ENCODE peak calls at places on chromosomes 3 and 15, in six cellular contexts. One of them, this sample, is unnamed.
A peak's percentile ranks its signal among the peaks of the same experiment; 100 is the strongest.

GRCh38 chr3:151765685-151766084 is 32.0 kb downstream of the AADACL2 start:
- DNase-seq in A549: no peak
- DNase-seq in endodermal cell: no peak
- DNase-seq in sigmoid colon: no peak
- DNase-seq in thyroid gland: no peak
- DNase-seq in Peyer's patch: no peak
- DNase-seq in this sample: no peak

GRCh38 chr3:46235425-46235824 is 6.8 kb upstream of the CCR3 start:
- DNase-seq in Peyer's patch: no peak
- DNase-seq in A549: no peak
- DNase-seq in sigmoid colon: no peak
- DNase-seq in endodermal cell: no peak
- DNase-seq in thyroid gland: no peak
- DNase-seq in this sample: no peak

GRCh38 chr3:28576590-28577220 is 228.1 kb upstream of the AZI2 start:
- DNase-seq in A549: no peak
- DNase-seq in Peyer's patch: no peak
- DNase-seq in sigmoid colon: no peak
- DNase-seq in endodermal cell: peak; percentile 61
- DNase-seq in thyroid gland: peak; percentile 8
- DNase-seq in this sample: no peak

GRCh38 chr15:40501487-40501886 is 30.7 kb downstream of the CHST14 start:
- DNase-seq in Peyer's patch: no peak
- DNase-seq in endodermal cell: no peak
- DNase-seq in thyroid gland: no peak
- DNase-seq in A549: no peak
- DNase-seq in sigmoid colon: no peak
- DNase-seq in this sample: no peak

GRCh38 chr3:138694287-138695007 is 85.9 kb downstream of the FAIM start:
- DNase-seq in A549: peak; percentile 5
- DNase-seq in endodermal cell: no peak
- DNase-seq in Peyer's patch: no peak
- DNase-seq in thyroid gland: peak; percentile 48
- DNase-seq in sigmoid colon: no peak
- DNase-seq in this sample: no peak

GRCh38 chr15:78259232-78259631 is 5.1 kb upstream of the DNAJA4 start:
- DNase-seq in endodermal cell: no peak
- DNase-seq in A549: no peak
- DNase-seq in thyroid gland: no peak
- DNase-seq in sigmoid colon: no peak
- DNase-seq in Peyer's patch: no peak
- DNase-seq in this sample: no peak

GRCh38 chr3:3133490-3133889 is 6.8 kb downstream of the TRNT1 start:
- DNase-seq in thyroid gland: no peak
- DNase-seq in sigmoid colon: no peak
- DNase-seq in endodermal cell: no peak
- DNase-seq in Peyer's patch: no peak
- DNase-seq in A549: no peak
- DNase-seq in this sample: no peak

GRCh38 chr15:67174864-67175573 is 79.4 kb downstream of the AAGAB start:
- DNase-seq in thyroid gland: no peak
- DNase-seq in endodermal cell: peak; percentile 69
- DNase-seq in A549: peak; percentile 94
- DNase-seq in sigmoid colon: peak; percentile 58
- DNase-seq in Peyer's patch: peak; percentile 80
- DNase-seq in this sample: no peak

GRCh38 chr3:115836944-115837343 is 213.6 kb downstream of the GAP43 start:
- DNase-seq in endodermal cell: no peak
- DNase-seq in A549: peak; percentile 28
- DNase-seq in sigmoid colon: no peak
- DNase-seq in Peyer's patch: no peak
- DNase-seq in thyroid gland: no peak
- DNase-seq in this sample: no peak

GRCh38 chr3:112366428-112366931 is 33.5 kb downstream of the CD200 start:
- DNase-seq in endodermal cell: no peak
- DNase-seq in Peyer's patch: no peak
- DNase-seq in sigmoid colon: no peak
- DNase-seq in thyroid gland: no peak
- DNase-seq in A549: no peak
- DNase-seq in this sample: no peak

GRCh38 chr3:42683875-42684593 is 1.3 kb upstream of the KLHL40 start:
- DNase-seq in sigmoid colon: peak; percentile 86
- DNase-seq in A549: peak; percentile 76
- DNase-seq in endodermal cell: no peak
- DNase-seq in thyroid gland: no peak
- DNase-seq in Peyer's patch: peak; percentile 87
- DNase-seq in this sample: no peak

GRCh38 chr15:51024735-51025453 is 69.8 kb downstream of the TNFAIP8L3 start:
- DNase-seq in sigmoid colon: no peak
- DNase-seq in endodermal cell: no peak
- DNase-seq in Peyer's patch: no peak
- DNase-seq in thyroid gland: no peak
- DNase-seq in A549: no peak
- DNase-seq in this sample: no peak

GRCh38 chr15:85570331-85570730 is 189.9 kb downstream of the AKAP13 start:
- DNase-seq in endodermal cell: no peak
- DNase-seq in thyroid gland: no peak
- DNase-seq in sigmoid colon: no peak
- DNase-seq in A549: no peak
- DNase-seq in Peyer's patch: no peak
- DNase-seq in this sample: no peak

GRCh38 chr3:53554559-53555511 is 60.4 kb downstream of the CACNA1D start:
- DNase-seq in sigmoid colon: no peak
- DNase-seq in thyroid gland: no peak
- DNase-seq in endodermal cell: no peak
- DNase-seq in A549: no peak
- DNase-seq in Peyer's patch: no peak
- DNase-seq in this sample: no peak

GRCh38 chr15:25877681-25878080 is 14.6 kb upstream of the ATP10A start:
- DNase-seq in A549: no peak
- DNase-seq in thyroid gland: peak; percentile 79
- DNase-seq in Peyer's patch: no peak
- DNase-seq in sigmoid colon: no peak
- DNase-seq in endodermal cell: no peak
- DNase-seq in this sample: no peak

GRCh38 chr3:16187213-16187790 is 12.8 kb downstream of the GALNT15 start:
- DNase-seq in Peyer's patch: no peak
- DNase-seq in A549: no peak
- DNase-seq in endodermal cell: no peak
- DNase-seq in sigmoid colon: no peak
- DNase-seq in thyroid gland: no peak
- DNase-seq in this sample: no peak

GRCh38 chr3:114770874-114771273 is 376.2 kb downstream of the ZBTB20 start:
- DNase-seq in thyroid gland: no peak
- DNase-seq in A549: no peak
- DNase-seq in sigmoid colon: no peak
- DNase-seq in Peyer's patch: no peak
- DNase-seq in endodermal cell: no peak
- DNase-seq in this sample: no peak

GRCh38 chr3:188206787-188207186 is 52.8 kb downstream of the LPP start:
- DNase-seq in endodermal cell: no peak
- DNase-seq in sigmoid colon: no peak
- DNase-seq in Peyer's patch: no peak
- DNase-seq in thyroid gland: no peak
- DNase-seq in A549: no peak
- DNase-seq in this sample: no peak

GRCh38 chr3:27325419-27325818 is 43.8 kb downstream of the NEK10 start:
- DNase-seq in sigmoid colon: no peak
- DNase-seq in Peyer's patch: no peak
- DNase-seq in thyroid gland: no peak
- DNase-seq in A549: peak; percentile 13
- DNase-seq in endodermal cell: no peak
- DNase-seq in this sample: no peak

GRCh38 chr3:145124886-145125285 is 1036.1 kb downstream of the PLOD2 start:
- DNase-seq in Peyer's patch: no peak
- DNase-seq in sigmoid colon: no peak
- DNase-seq in endodermal cell: no peak
- DNase-seq in A549: no peak
- DNase-seq in thyroid gland: no peak
- DNase-seq in this sample: no peak

GRCh38 chr3:98814799-98815450 is 51.8 kb downstream of the ST3GAL6 start:
- DNase-seq in A549: peak; percentile 24
- DNase-seq in Peyer's patch: no peak
- DNase-seq in thyroid gland: no peak
- DNase-seq in sigmoid colon: no peak
- DNase-seq in endodermal cell: no peak
- DNase-seq in this sample: no peak

GRCh38 chr3:47542614-47543173 is 29.2 kb upstream of the ELP6 start:
- DNase-seq in Peyer's patch: no peak
- DNase-seq in thyroid gland: no peak
- DNase-seq in A549: no peak
- DNase-seq in sigmoid colon: peak; percentile 82
- DNase-seq in endodermal cell: no peak
- DNase-seq in this sample: no peak

GRCh38 chr3:157418104-157418503 is 18.5 kb upstream of the PTX3 start:
- DNase-seq in thyroid gland: no peak
- DNase-seq in Peyer's patch: no peak
- DNase-seq in A549: no peak
- DNase-seq in endodermal cell: no peak
- DNase-seq in sigmoid colon: no peak
- DNase-seq in this sample: no peak

GRCh38 chr3:182637350-182638197 is 155.7 kb upstream of the ATP11B start:
- DNase-seq in A549: no peak
- DNase-seq in sigmoid colon: no peak
- DNase-seq in thyroid gland: no peak
- DNase-seq in endodermal cell: no peak
- DNase-seq in Peyer's patch: peak; percentile 54
- DNase-seq in this sample: no peak

GRCh38 chr3:14507345-14507741 is 32.8 kb downstream of the GRIP2 start:
- DNase-seq in Peyer's patch: peak; percentile 33
- DNase-seq in thyroid gland: peak; percentile 46
- DNase-seq in endodermal cell: peak; percentile 56
- DNase-seq in A549: no peak
- DNase-seq in sigmoid colon: peak; percentile 57
- DNase-seq in this sample: no peak

GRCh38 chr3:117814975-117815374 is 1105.4 kb downstream of the TUSC7 start:
- DNase-seq in Peyer's patch: no peak
- DNase-seq in thyroid gland: no peak
- DNase-seq in sigmoid colon: no peak
- DNase-seq in endodermal cell: no peak
- DNase-seq in A549: no peak
- DNase-seq in this sample: no peak

GRCh38 chr3:37903320-37903719 is 41.6 kb downstream of the CTDSPL start:
- DNase-seq in endodermal cell: no peak
- DNase-seq in Peyer's patch: no peak
- DNase-seq in A549: no peak
- DNase-seq in sigmoid colon: no peak
- DNase-seq in thyroid gland: no peak
- DNase-seq in this sample: no peak

GRCh38 chr3:37905346-37905745 is 43.7 kb downstream of the CTDSPL start:
- DNase-seq in thyroid gland: no peak
- DNase-seq in endodermal cell: no peak
- DNase-seq in sigmoid colon: no peak
- DNase-seq in A549: no peak
- DNase-seq in Peyer's patch: no peak
- DNase-seq in this sample: no peak

GRCh38 chr3:37903734-37904133 is 42.1 kb downstream of the CTDSPL start:
- DNase-seq in sigmoid colon: no peak
- DNase-seq in endodermal cell: no peak
- DNase-seq in Peyer's patch: no peak
- DNase-seq in thyroid gland: no peak
- DNase-seq in A549: no peak
- DNase-seq in this sample: no peak

GRCh38 chr3:37905987-37906674 is 44.5 kb downstream of the CTDSPL start:
- DNase-seq in Peyer's patch: no peak
- DNase-seq in sigmoid colon: no peak
- DNase-seq in thyroid gland: no peak
- DNase-seq in A549: no peak
- DNase-seq in endodermal cell: no peak
- DNase-seq in this sample: no peak

GRCh38 chr3:37904614-37905047 is 43.0 kb downstream of the CTDSPL start:
- DNase-seq in endodermal cell: no peak
- DNase-seq in A549: no peak
- DNase-seq in sigmoid colon: no peak
- DNase-seq in Peyer's patch: no peak
- DNase-seq in thyroid gland: no peak
- DNase-seq in this sample: no peak
- H3K4me1 ChIP-seq in endodermal cell: peaks cover 14% of the 10 kb centered on the region
- H3K4me1 ChIP-seq in A549: peaks cover 4% of the 10 kb centered on the region
- H3K4me1 ChIP-seq in sigmoid colon: peaks cover 54% of the 10 kb centered on the region
- H3K4me1 ChIP-seq in Peyer's patch: no peaks in the 10 kb centered on the region
- H3K4me1 ChIP-seq in thyroid gland: peaks cover 26% of the 10 kb centered on the region
- H3K4me1 ChIP-seq in this sample: peaks cover 10% of the 10 kb centered on the region

DNA sequence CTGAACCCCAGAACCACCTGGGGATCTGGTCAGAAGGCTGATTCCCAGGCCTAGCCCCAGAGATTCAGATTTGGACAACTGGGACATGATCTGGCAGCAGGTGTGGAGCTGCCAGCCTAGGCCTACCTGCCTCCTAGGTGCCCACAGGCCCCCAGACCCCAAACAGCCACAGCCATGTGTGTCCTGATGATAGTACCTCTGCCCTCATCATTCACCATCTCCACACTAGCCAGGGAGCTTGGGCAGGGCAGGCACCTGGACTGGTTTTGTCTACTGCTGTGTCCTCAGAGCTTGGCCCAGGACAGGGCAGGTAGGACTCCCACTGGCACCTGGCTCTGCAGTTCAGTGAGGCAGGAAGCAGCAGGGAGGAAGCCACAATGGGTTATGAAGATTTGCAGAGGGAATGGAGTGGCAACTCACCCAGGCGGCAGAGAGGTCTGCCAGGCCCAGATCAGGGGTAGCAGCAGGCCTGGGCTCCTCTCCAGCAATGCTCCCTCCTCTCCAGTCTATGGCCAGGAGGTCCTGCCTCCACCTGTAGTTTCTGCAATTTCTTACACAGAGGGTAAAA is 34.8 kb downstream of the HMCES start:
- DNase-seq in thyroid gland: no peak
- DNase-seq in A549: no peak
- DNase-seq in sigmoid colon: no peak
- DNase-seq in Peyer's patch: no peak
- DNase-seq in endodermal cell: peak; percentile 70
- DNase-seq in this sample: no peak
- H3K4me3 ChIP-seq in thyroid gland: no peak overlapping the region
- H3K4me3 ChIP-seq in A549: no peak overlapping the region
- H3K4me3 ChIP-seq in sigmoid colon: no peak overlapping the region
- H3K4me3 ChIP-seq in Peyer's patch: no peak overlapping the region
- H3K4me3 ChIP-seq in endodermal cell: peak overlapping the region; percentile 85
- H3K4me3 ChIP-seq in this sample: no peak overlapping the region

DNA sequence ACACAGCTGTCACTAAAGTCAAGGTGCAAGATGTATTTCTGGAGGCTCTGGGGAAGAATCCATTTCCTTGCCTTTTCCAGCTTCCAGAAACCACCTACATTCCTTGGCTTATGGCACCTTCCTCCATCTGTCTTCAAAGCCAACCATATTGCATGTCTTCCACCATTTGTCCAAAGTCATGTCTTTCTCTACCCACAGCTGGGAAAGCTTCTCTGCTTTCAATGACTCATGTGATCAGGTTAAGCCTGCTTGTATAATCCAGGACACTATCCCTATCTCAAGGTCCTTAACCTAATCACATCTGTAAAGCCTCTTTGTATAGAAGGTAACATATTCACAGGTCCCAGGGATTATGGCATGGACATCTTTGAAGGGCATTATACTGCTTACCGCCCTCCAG is 14.2 kb downstream of the ARHGAP31 start:
- DNase-seq in A549: no peak
- DNase-seq in Peyer's patch: no peak
- DNase-seq in thyroid gland: no peak
- DNase-seq in endodermal cell: peak; percentile 10
- DNase-seq in sigmoid colon: no peak
- DNase-seq in this sample: no peak
- H3K4me1 ChIP-seq in A549: peaks cover 8% of the 10 kb centered on the region
- H3K4me1 ChIP-seq in Peyer's patch: peaks cover 2% of the 10 kb centered on the region
- H3K4me1 ChIP-seq in thyroid gland: peaks cover 51% of the 10 kb centered on the region
- H3K4me1 ChIP-seq in endodermal cell: peaks cover 28% of the 10 kb centered on the region
- H3K4me1 ChIP-seq in sigmoid colon: peaks cover 6% of the 10 kb centered on the region
- H3K4me1 ChIP-seq in this sample: peaks cover 45% of the 10 kb centered on the region

GRCh38 chr3:99920530-99921376 is 103.1 kb downstream of the CMSS1 start:
- DNase-seq in thyroid gland: peak; percentile 15
- DNase-seq in A549: no peak
- DNase-seq in Peyer's patch: peak; percentile 75
- DNase-seq in endodermal cell: peak; percentile 83
- DNase-seq in sigmoid colon: peak; percentile 86
- DNase-seq in this sample: no peak
- H3K4me3 ChIP-seq in thyroid gland: no peak overlapping the region
- H3K4me3 ChIP-seq in A549: no peak overlapping the region
- H3K4me3 ChIP-seq in Peyer's patch: no peak overlapping the region
- H3K4me3 ChIP-seq in endodermal cell: peak overlapping the region; percentile 61
- H3K4me3 ChIP-seq in sigmoid colon: no peak overlapping the region
- H3K4me3 ChIP-seq in this sample: no peak overlapping the region

This sample was measured in spleen.